ENCODE peak calls at places on chromosomes 1 and 21, in six cellular contexts. One of them, this sample, is unnamed. For H3K27me3, the result is how much of the 10 kb centered on the place peaks cover.

GRCh38 chr1:111745670-111746613 is 6.7 kb upstream of the INKA2 start:
- DNase-seq in tibial nerve: no peak
- DNase-seq in naive thymus-derived CD4-positive, alpha-beta T cell: no peak
- DNase-seq in transverse colon: no peak
- DNase-seq in H1: no peak
- DNase-seq in left ventricle myocardium inferior: no peak
- DNase-seq in this sample: no peak

GRCh38 chr1:118333601-118334241 is 148.7 kb upstream of the SPAG17 start:
- DNase-seq in tibial nerve: no peak
- DNase-seq in H1: no peak
- DNase-seq in transverse colon: no peak
- DNase-seq in left ventricle myocardium inferior: no peak
- DNase-seq in naive thymus-derived CD4-positive, alpha-beta T cell: no peak
- DNase-seq in this sample: no peak

GRCh38 chr21:43345746-43346409 is 81.1 kb downstream of the SIK1 start:
- DNase-seq in tibial nerve: no peak
- DNase-seq in transverse colon: no peak
- DNase-seq in left ventricle myocardium inferior: no peak
- DNase-seq in naive thymus-derived CD4-positive, alpha-beta T cell: no peak
- DNase-seq in H1: no peak
- DNase-seq in this sample: peak

GRCh38 chr1:119702384-119702783 is 9.3 kb upstream of the PHGDH start:
- DNase-seq in tibial nerve: no peak
- DNase-seq in left ventricle myocardium inferior: no peak
- DNase-seq in naive thymus-derived CD4-positive, alpha-beta T cell: no peak
- DNase-seq in transverse colon: no peak
- DNase-seq in H1: no peak
- DNase-seq in this sample: no peak

GRCh38 chr1:62530516-62531154 is 66.7 kb upstream of the ANGPTL3 start:
- DNase-seq in naive thymus-derived CD4-positive, alpha-beta T cell: peak
- DNase-seq in tibial nerve: peak
- DNase-seq in left ventricle myocardium inferior: peak
- DNase-seq in H1: peak
- DNase-seq in transverse colon: peak
- DNase-seq in this sample: peak

GRCh38 chr1:216805233-216805632 is 82.0 kb upstream of the ESRRG start:
- DNase-seq in H1: no peak
- DNase-seq in transverse colon: no peak
- DNase-seq in left ventricle myocardium inferior: no peak
- DNase-seq in naive thymus-derived CD4-positive, alpha-beta T cell: no peak
- DNase-seq in tibial nerve: no peak
- DNase-seq in this sample: no peak

GRCh38 chr1:1237874-1238701 is 6.1 kb downstream of the B3GALT6 start:
- DNase-seq in left ventricle myocardium inferior: no peak
- DNase-seq in H1: no peak
- DNase-seq in naive thymus-derived CD4-positive, alpha-beta T cell: no peak
- DNase-seq in tibial nerve: no peak
- DNase-seq in transverse colon: peak
- DNase-seq in this sample: no peak

GRCh38 chr1:32898056-32898455 is 3.1 kb downstream of the TMEM54 start:
- DNase-seq in H1: no peak
- DNase-seq in naive thymus-derived CD4-positive, alpha-beta T cell: no peak
- DNase-seq in left ventricle myocardium inferior: no peak
- DNase-seq in tibial nerve: no peak
- DNase-seq in transverse colon: no peak
- DNase-seq in this sample: no peak

GRCh38 chr1:151604291-151604690 is 7.6 kb upstream of the SNX27 start:
- DNase-seq in H1: no peak
- DNase-seq in transverse colon: no peak
- DNase-seq in left ventricle myocardium inferior: no peak
- DNase-seq in naive thymus-derived CD4-positive, alpha-beta T cell: no peak
- DNase-seq in tibial nerve: no peak
- DNase-seq in this sample: no peak

GRCh38 chr1:54410359-54410758 is 4.2 kb upstream of the SSBP3 start:
- DNase-seq in H1: no peak
- DNase-seq in transverse colon: no peak
- DNase-seq in tibial nerve: no peak
- DNase-seq in left ventricle myocardium inferior: no peak
- DNase-seq in naive thymus-derived CD4-positive, alpha-beta T cell: no peak
- DNase-seq in this sample: no peak

GRCh38 chr1:44305962-44306422 is 49.1 kb downstream of the ERI3 start:
- DNase-seq in naive thymus-derived CD4-positive, alpha-beta T cell: peak
- DNase-seq in H1: no peak
- DNase-seq in transverse colon: no peak
- DNase-seq in left ventricle myocardium inferior: no peak
- DNase-seq in tibial nerve: no peak
- DNase-seq in this sample: no peak

GRCh38 chr1:242030071-242030470 is 31.2 kb upstream of the MAP1LC3C start:
- DNase-seq in H1: no peak
- DNase-seq in left ventricle myocardium inferior: no peak
- DNase-seq in transverse colon: no peak
- DNase-seq in naive thymus-derived CD4-positive, alpha-beta T cell: no peak
- DNase-seq in tibial nerve: no peak
- DNase-seq in this sample: no peak

DNA sequence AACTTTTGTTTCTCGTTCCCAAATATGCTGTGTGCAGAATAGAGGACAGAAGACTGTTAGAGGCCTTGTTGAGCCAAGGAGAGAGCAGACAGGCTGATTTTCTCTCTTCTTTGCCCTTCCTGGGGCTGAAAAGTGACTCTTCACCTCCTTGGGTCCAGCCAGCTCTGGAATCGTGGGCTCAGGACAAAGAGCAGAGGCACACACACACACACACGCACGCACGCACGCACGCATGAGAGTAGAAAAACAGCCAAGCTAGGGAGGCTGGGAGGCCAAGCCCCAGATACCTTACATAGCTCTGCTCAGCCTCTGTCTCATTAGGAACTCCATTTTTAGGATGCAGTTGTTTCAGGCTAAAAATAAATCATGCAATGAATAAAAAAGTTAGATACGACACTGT is at the start of gene CASQ2:
- DNase-seq in naive thymus-derived CD4-positive, alpha-beta T cell: no peak
- DNase-seq in H1: no peak
- DNase-seq in left ventricle myocardium inferior: peak
- DNase-seq in tibial nerve: no peak
- DNase-seq in transverse colon: no peak
- DNase-seq in this sample: no peak
- H3K27ac ChIP-seq in naive thymus-derived CD4-positive, alpha-beta T cell: no peak
- H3K27ac ChIP-seq in H1: no peak
- H3K27ac ChIP-seq in left ventricle myocardium inferior: peak
- H3K27ac ChIP-seq in tibial nerve: no peak
- H3K27ac ChIP-seq in transverse colon: peak
- H3K27ac ChIP-seq in this sample: no peak

DNA sequence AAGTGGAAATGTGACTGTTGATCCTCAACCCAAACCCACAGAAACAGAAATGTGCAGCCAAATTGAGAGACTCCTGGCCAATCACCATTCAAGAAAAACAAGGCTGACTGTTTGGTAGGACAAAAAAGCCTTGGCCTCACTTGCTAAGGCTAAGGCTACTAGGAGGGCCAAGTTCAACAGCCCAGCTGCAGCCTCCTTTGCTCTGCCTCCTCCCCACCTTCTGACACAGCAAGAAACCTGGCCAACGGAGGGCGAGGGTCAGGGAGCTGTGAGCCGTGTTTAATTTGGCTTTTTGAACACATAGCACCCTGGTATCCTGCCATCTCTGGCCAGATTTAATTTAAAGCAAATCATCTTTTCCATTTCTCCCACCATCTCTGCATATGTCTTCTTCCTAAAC is 165.8 kb upstream of the RAB4A start:
- DNase-seq in left ventricle myocardium inferior: no peak
- DNase-seq in transverse colon: no peak
- DNase-seq in naive thymus-derived CD4-positive, alpha-beta T cell: no peak
- DNase-seq in tibial nerve: no peak
- DNase-seq in H1: no peak
- DNase-seq in this sample: no peak
- H3K27me3 ChIP-seq in left ventricle myocardium inferior: under half
- H3K27me3 ChIP-seq in transverse colon: under half
- H3K27me3 ChIP-seq in naive thymus-derived CD4-positive, alpha-beta T cell: under half
- H3K27me3 ChIP-seq in tibial nerve: under half
- H3K27me3 ChIP-seq in H1: under half
- H3K27me3 ChIP-seq in this sample: under half

DNA sequence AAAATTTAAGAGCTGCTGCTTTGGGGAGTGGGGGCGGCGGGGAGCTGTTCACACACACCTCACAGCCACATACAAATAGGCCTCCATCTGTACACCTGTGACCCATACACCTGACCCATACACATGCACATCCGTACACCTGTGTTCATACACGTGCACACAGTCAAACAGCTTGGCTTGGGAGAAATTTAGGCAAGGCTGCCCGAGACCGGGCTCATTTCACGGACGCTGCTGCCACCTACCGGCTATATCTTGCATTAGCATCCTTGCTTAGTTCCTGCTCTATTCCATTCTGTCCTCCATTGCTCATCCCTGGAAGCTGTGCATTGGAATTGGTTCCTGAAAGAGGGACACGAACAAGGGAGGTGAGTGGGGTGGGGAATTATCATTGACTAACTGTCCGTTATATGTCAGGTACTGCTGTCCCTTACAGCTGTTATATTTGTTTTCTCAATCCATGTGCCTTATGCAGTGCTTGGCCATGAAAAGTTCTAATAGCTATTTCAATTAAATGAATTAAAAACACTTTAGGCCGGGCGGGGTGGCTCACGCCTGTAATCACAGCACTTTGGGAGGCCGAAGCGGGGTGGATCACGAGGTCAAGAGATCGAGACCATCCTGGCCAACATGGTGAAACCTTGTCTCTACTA is 37.1 kb upstream of the EPB41 start:
- DNase-seq in naive thymus-derived CD4-positive, alpha-beta T cell: peak
- DNase-seq in tibial nerve: peak
- DNase-seq in transverse colon: peak
- DNase-seq in H1: no peak
- DNase-seq in left ventricle myocardium inferior: peak
- DNase-seq in this sample: peak
- H3K27ac ChIP-seq in naive thymus-derived CD4-positive, alpha-beta T cell: no peak
- H3K27ac ChIP-seq in tibial nerve: no peak
- H3K27ac ChIP-seq in transverse colon: no peak
- H3K27ac ChIP-seq in H1: no peak
- H3K27ac ChIP-seq in left ventricle myocardium inferior: no peak
- H3K27ac ChIP-seq in this sample: no peak

GRCh38 chr1:183328371-183328770 is 89.8 kb downstream of the NMNAT2 start:
- DNase-seq in tibial nerve: no peak
- DNase-seq in transverse colon: no peak
- DNase-seq in H1: no peak
- DNase-seq in naive thymus-derived CD4-positive, alpha-beta T cell: no peak
- DNase-seq in left ventricle myocardium inferior: no peak
- DNase-seq in this sample: no peak

GRCh38 chr1:183323849-183324683 is 94.1 kb downstream of the NMNAT2 start:
- DNase-seq in left ventricle myocardium inferior: no peak
- DNase-seq in naive thymus-derived CD4-positive, alpha-beta T cell: no peak
- DNase-seq in transverse colon: no peak
- DNase-seq in H1: no peak
- DNase-seq in tibial nerve: no peak
- DNase-seq in this sample: no peak

GRCh38 chr1:183330335-183330734 is 87.8 kb downstream of the NMNAT2 start:
- DNase-seq in tibial nerve: no peak
- DNase-seq in left ventricle myocardium inferior: no peak
- DNase-seq in naive thymus-derived CD4-positive, alpha-beta T cell: no peak
- DNase-seq in H1: no peak
- DNase-seq in transverse colon: no peak
- DNase-seq in this sample: no peak

GRCh38 chr1:183331095-183331742 is 87.0 kb downstream of the NMNAT2 start:
- DNase-seq in tibial nerve: no peak
- DNase-seq in transverse colon: no peak
- DNase-seq in H1: no peak
- DNase-seq in naive thymus-derived CD4-positive, alpha-beta T cell: no peak
- DNase-seq in left ventricle myocardium inferior: no peak
- DNase-seq in this sample: peak

DNA sequence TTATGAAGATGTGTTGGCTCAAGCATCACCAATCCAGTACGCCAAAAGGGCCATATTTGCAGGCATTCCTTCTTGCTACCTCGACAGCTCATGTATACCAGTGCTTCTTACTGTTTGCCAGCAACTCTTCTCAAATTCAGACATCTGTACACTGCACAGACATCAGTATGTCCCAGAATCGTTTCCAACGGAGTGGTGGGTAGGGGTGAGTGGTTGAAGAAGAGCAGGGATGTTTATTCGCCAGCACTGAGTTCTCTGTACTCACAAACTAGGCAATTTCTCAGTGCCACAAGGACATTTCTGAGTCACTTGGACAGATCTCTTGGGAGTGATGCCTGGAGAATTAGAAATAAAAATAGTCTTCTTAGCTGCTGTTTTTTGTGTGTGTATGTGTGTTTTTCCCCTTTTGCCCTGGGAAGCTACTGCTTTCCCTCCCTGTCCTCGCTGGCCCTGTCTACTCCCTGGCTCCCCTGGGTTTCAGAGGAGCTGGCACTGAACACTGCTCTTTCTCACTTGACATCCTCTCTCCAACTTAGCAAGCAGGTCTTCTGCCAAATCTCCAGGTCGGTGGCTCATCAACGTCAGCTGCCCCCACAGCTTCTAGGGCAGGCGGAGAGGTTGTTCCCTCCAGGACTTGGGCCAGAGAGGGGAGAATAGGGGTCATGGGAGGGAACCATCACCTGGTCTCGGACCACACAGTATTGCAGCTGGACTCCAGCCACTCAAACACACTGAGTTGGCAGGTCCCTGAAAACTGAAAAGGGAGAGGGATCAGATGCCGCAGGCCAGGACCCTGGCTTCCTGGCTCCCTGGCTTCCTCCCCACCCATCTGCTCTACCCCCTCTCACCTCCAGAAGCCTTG is 90.5 kb downstream of the NMNAT2 start:
- DNase-seq in tibial nerve: no peak
- DNase-seq in left ventricle myocardium inferior: peak
- DNase-seq in H1: no peak
- DNase-seq in transverse colon: no peak
- DNase-seq in naive thymus-derived CD4-positive, alpha-beta T cell: no peak
- DNase-seq in this sample: no peak
- H3K27me3 ChIP-seq in tibial nerve: under half
- H3K27me3 ChIP-seq in left ventricle myocardium inferior: under half
- H3K27me3 ChIP-seq in H1: under half
- H3K27me3 ChIP-seq in transverse colon: under half
- H3K27me3 ChIP-seq in naive thymus-derived CD4-positive, alpha-beta T cell: under half
- H3K27me3 ChIP-seq in this sample: under half

DNA sequence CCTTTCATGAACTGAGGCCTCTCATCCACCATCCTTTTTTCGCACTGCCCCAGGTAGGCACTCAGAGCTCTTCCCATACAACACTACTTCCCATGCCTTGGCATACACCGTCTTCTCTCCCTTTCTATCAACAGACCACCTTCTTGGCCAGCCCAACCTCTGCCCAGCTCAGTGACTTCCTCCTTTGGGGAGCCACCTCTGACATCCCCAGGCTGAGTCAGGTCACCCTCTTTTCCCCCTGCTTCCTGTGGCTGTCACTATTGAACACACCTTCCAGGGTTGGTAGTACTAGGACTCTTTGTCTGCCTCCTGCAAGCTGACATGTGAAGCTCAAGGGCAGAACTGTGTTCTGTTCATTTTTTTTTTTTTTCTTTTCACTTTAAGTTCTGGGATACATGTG is 283.2 kb downstream of the SETD4 start:
- DNase-seq in transverse colon: no peak
- DNase-seq in naive thymus-derived CD4-positive, alpha-beta T cell: no peak
- DNase-seq in H1: no peak
- DNase-seq in left ventricle myocardium inferior: no peak
- DNase-seq in tibial nerve: no peak
- DNase-seq in this sample: no peak
- H3K27ac ChIP-seq in transverse colon: no peak
- H3K27ac ChIP-seq in naive thymus-derived CD4-positive, alpha-beta T cell: no peak
- H3K27ac ChIP-seq in H1: no peak
- H3K27ac ChIP-seq in left ventricle myocardium inferior: no peak
- H3K27ac ChIP-seq in tibial nerve: no peak
- H3K27ac ChIP-seq in this sample: no peak